ENCODE peak calls at places on chromosomes 7 and 10, in four cellular contexts. G is PC-9, X is hepatocyte, L is gastrocnemius medialis. V is an unnamed sample. For H3K9me3 and H3K27me3, the result is how much of the 10 kb centered on the place peaks cover.

GRCh38 chr10:35421553-35422178 is 85.4 kb downstream of the CCNY start:
- DNase-seq in X (peak), G (peak), L (peak), V (peak)

GRCh38 chr7:101557978-101558741 is 70.9 kb downstream of the MYL10 start:
- DNase-seq in X (no peak), L (no peak), G (no peak), V (no peak)

GRCh38 chr10:97574374-97575100 is 2.0 kb downstream of the ANKRD2 start:
- DNase-seq in L (peak), G (peak), X (peak), V (peak)

GRCh38 chr10:47043928-47044544 is 132.8 kb downstream of the PTPN20 start:
- DNase-seq in X (no peak), L (no peak), G (no peak), V (no peak)

GRCh38 chr7:70799841-70800405 is 332.0 kb upstream of the GALNT17 start:
- DNase-seq in X (no peak), G (no peak), L (no peak), V (no peak)

GRCh38 chr10:51170518-51171245 is 96.4 kb downstream of the PRKG1 start:
- DNase-seq in X (no peak), G (no peak), L (no peak), V (no peak)

GRCh38 chr10:5555031-5555510 is 30.3 kb downstream of the CALML3 start:
- DNase-seq in G (no peak), L (no peak), X (no peak), V (no peak)

GRCh38 chr10:100534726-100535125 is 1.0 kb upstream of the HIF1AN start:
- DNase-seq in X (no peak), L (no peak), G (no peak), V (no peak)

GRCh38 chr10:79249156-79250121 is 97.8 kb upstream of the PPIF start:
- DNase-seq in L (no peak), X (no peak), G (no peak), V (no peak)

GRCh38 chr7:5388905-5389433 is 34.7 kb downstream of the TNRC18 start:
- DNase-seq in X (no peak), L (no peak), G (no peak), V (no peak)

GRCh38 chr7:31805209-31805818 is 118.3 kb downstream of the PPP1R17 start:
- DNase-seq in X (no peak), L (no peak), G (no peak), V (no peak)

GRCh38 chr10:22900841-22901601 is 26.8 kb upstream of the ARMC3 start:
- DNase-seq in X (no peak), G (no peak), L (peak), V (no peak)

GRCh38 chr7:94423865-94424264 is 29.2 kb downstream of the COL1A2 start:
- DNase-seq in G (no peak), L (no peak), X (no peak), V (peak)

GRCh38 chr7:92020636-92021035 is 80.0 kb downstream of the AKAP9 start:
- DNase-seq in G (no peak), X (no peak), L (no peak), V (no peak)

GRCh38 chr10:72025832-72026231 is 61.6 kb downstream of the CHST3 start:
- DNase-seq in X (no peak), L (no peak), G (no peak), V (no peak)

GRCh38 chr10:68105820-68106219 is 3.5 kb upstream of the MYPN start:
- DNase-seq in L (peak), X (no peak), G (no peak), V (no peak)

GRCh38 chr7:148191391-148192076 is 399.0 kb upstream of the C7orf33 start:
- DNase-seq in G (no peak), X (no peak), L (no peak), V (no peak)

GRCh38 chr10:132713421-132714095 is 72.4 kb downstream of the NKX6-2 start:
- DNase-seq in L (no peak), G (no peak), X (no peak), V (peak)

GRCh38 chr10:81532403-81532802 is 342.6 kb upstream of the NRG3 start:
- DNase-seq in X (no peak), L (no peak), G (no peak), V (no peak)

GRCh38 chr7:240887-241421 is 48.6 kb downstream of the FAM20C start:
- DNase-seq in L (no peak), X (no peak), G (peak), V (no peak)

GRCh38 chr7:77368974-77369373 is 47.2 kb downstream of the GSAP start:
- DNase-seq in G (no peak), L (no peak), X (no peak), V (no peak)

GRCh38 chr10:116138897-116139296 is 134.1 kb downstream of the GFRA1 start:
- DNase-seq in G (no peak), L (no peak), X (no peak), V (no peak)

GRCh38 chr7:57178768-57179139 is 46.5 kb upstream of the ZNF479 start:
- DNase-seq in G (no peak), X (no peak), L (no peak), V (no peak)
- H3K9me3 ChIP-seq in G (under half), X (under half), L (under half), V (under half)

DNA sequence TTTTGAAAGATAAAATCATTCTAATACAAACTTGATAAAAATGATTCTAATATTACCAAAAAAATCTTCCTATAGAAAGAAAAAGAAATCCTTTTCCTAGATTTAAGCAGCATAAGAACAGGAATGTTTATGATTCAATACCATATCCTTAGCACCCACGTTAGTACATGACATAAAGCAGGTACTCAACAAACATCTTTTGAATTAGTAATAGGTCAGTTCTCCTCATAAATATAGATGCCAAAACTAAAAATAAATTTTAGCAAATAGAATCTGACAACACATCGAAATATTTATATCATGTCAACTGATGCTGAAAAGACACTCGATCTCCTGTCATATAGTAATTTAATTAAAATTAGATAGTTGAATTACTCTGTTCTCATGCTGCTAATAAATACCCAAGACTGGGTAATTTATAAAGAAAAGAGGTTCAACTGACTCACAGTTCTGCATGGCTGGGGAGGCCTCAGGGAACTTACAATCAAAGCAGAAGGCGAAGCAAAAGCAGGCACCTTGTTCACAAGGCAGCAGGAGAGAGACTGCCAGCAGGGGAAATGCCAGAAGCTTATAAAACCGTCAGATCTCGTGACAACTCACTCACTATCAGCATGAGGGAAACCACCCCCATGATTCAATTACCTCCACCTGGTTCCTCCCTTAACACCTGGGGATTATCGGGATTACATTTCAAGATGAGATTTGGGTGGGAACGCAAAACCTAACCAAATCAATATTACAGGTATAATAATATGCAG is 191.8 kb downstream of the HTR7 start:
- DNase-seq in X (peak), G (no peak), L (no peak), V (no peak)
- H3K27me3 ChIP-seq in X (under half), G (under half), L (under half), V (under half)

DNA sequence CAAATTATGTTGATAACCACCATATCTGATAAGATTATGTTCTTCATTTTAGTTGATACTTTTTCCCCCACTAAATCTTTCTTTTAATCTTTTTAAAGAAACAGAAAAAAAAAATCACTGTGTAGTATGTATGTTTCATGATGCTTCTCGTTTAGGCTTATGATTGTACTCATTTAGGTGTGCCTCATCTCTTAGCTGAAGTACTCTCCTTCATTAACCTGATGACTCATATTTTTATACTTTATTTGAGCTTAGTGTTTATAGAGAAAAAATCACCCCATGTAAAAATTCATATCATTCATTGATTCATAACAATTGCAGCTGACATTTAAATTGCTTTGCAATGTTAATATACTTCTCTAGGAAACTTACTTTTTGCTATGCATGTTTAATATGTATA is 158.9 kb downstream of the MLLT10 start:
- DNase-seq in X (no peak), G (no peak), L (no peak), V (no peak)
- H3K27ac ChIP-seq in X (no peak), G (no peak), L (no peak), V (no peak)

GRCh38 chr10:129509835-129510234 is 42.8 kb downstream of the MGMT start:
- DNase-seq in X (no peak), L (no peak), G (no peak), V (no peak)
- H3K9me3 ChIP-seq in X (under half), L (under half), G (under half), V (under half)

DNA sequence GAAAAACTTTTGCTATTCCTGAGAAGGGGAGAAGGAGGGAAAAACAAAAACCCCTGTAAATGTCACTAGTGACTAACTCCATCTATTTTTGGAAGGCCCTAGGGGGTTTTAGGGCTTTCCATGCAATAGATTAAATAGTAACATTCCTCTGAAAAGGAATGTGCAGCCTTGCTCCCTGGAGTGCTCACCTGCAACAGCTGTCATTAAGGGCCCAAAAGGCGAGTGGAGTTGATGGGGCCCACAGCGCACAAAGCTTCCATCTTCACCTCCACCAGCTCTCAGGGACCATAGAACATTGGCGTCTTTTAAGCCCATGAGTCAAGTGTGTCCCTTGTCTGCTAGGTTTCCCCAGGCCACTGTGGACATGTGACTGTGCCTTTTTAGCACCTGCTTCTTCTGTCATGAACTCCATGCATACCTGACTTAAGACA is 58.0 kb upstream of the IL6 start:
- DNase-seq in L (no peak), G (no peak), X (no peak), V (no peak)
- H3K27me3 ChIP-seq in L (under half), G (under half), X (under half), V (under half)

GRCh38 chr10:28587970-28588290 is 55.0 kb downstream of the WAC start:
- DNase-seq in L (no peak), G (no peak), X (peak), V (no peak)
- H3K27ac ChIP-seq in L (peak), G (no peak), X (no peak), V (no peak)

GRCh38 chr7:6691609-6692106 is 15.1 kb downstream of the ZNF12 start:
- DNase-seq in G (peak), L (no peak), X (no peak), V (peak)

GRCh38 chr7:6691103-6691502 is 15.6 kb downstream of the ZNF12 start:
- DNase-seq in X (no peak), L (no peak), G (no peak), V (peak)
- H3K9me3 ChIP-seq in X (half or more), L (under half), G (half or more), V (half or more)

GRCh38 chr7:73717991-73718405 is 1.5 kb downstream of the STX1A start:
- DNase-seq in G (peak), L (no peak), X (peak), V (peak)

GRCh38 chr7:73718905-73719805 is at the start of gene STX1A:
- DNase-seq in L (peak), X (peak), G (peak), V (peak)

GRCh38 chr7:73719806-73720169 is 319 bp upstream of the STX1A start:
- DNase-seq in G (no peak), L (no peak), X (no peak), V (no peak)

GRCh38 chr7:73717025-73717807 is 2.3 kb downstream of the STX1A start:
- DNase-seq in X (peak), L (no peak), G (no peak), V (no peak)

DNA sequence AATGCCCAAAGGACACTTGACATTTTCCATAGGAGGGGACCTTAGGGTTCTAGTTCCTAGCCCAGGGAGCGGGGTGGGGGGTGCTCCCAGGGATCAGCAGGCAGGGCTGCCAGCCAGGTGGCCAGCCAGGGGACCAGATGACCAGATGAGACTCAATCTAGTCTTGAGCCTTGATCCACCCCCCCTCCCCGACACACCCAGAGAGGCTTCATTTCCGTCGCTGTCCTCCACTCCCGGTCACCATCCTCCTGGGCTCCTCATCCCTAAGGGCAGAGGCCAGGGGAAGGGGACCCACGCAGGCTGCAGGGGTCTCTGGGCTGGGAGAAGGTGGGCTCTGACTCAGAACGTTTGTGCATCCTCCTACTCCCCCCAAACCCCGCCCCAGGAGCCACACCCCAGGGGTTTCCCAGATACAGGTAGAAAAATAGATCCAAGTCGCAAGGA is 1.0 kb downstream of the STX1A start:
- DNase-seq in L (no peak), G (peak), X (peak), V (no peak)
- H3K27me3 ChIP-seq in L (under half), G (under half), X (under half), V (under half)

DNA sequence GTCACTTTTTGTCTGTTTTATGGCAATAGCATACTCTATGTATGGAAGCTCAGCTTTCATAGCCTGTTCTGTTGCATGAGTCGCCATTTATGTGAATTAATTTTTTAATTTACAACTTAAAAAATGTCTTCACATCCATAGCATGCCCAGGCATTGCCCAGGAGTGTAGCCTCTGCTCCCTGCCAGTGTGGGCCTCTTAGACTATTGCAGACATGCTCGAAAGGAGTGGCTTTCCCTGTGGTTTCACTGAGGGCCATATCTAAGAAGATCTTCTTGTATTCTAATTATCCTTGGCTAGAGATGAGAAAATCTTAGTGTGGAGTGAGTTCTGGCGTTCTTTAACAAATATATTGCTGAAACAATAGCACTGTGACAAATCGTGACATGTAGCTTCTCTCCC is 35.3 kb downstream of the PCBD1 start:
- DNase-seq in G (no peak), X (no peak), L (no peak), V (no peak)
- H3K27ac ChIP-seq in G (peak), X (no peak), L (no peak), V (no peak)